ENCODE peak calls at places on chromosomes 2 and 18, in nine cellular contexts. Z is H9, F is sigmoid colon, W is A549, L is esophagus squamous epithelium, U is Calu3, R is tibial nerve, T is epithelial cell of esophagus, I is prostate gland. N is an unnamed sample.

GRCh38 chr2:73291093-73291460 is 2.3 kb downstream of the EGR4 start:
- DNase-seq in Z (peak), F (no peak), W (peak), L (no peak), U (peak), R (no peak), T (peak), I (no peak), N (no peak)

GRCh38 chr18:57275111-57275510 is 77.2 kb upstream of the ST8SIA3 start:
- DNase-seq in Z (no peak), F (no peak), W (no peak), L (no peak), U (no peak), R (no peak), T (no peak), I (no peak), N (no peak)

GRCh38 chr2:16666453-16666801 is 793 bp upstream of the CYRIA start:
- DNase-seq in Z (peak), F (no peak), W (no peak), L (no peak), U (no peak), R (no peak), T (no peak), I (no peak), N (no peak)

GRCh38 chr18:60943297-60943696 is 389.9 kb upstream of the CDH20 start:
- DNase-seq in Z (no peak), F (no peak), W (no peak), L (no peak), U (no peak), R (no peak), T (no peak), I (no peak), N (no peak)

GRCh38 chr2:47219970-47220369 is 64.9 kb upstream of the STPG4 start:
- DNase-seq in Z (no peak), F (peak), W (no peak), L (no peak), U (no peak), R (no peak), T (no peak), I (no peak), N (no peak)

GRCh38 chr18:44917184-44917864 is 236.6 kb downstream of the SETBP1 start:
- DNase-seq in Z (no peak), F (no peak), W (no peak), L (no peak), U (no peak), R (no peak), T (no peak), I (no peak), N (no peak)

GRCh38 chr2:241036397-241036963 is 38.1 kb downstream of the SNED1 start:
- DNase-seq in Z (peak), F (peak), W (no peak), L (no peak), U (peak), R (no peak), T (peak), I (no peak), N (no peak)

GRCh38 chr18:4107049-4107459 is 348.1 kb downstream of the DLGAP1 start:
- DNase-seq in Z (no peak), F (no peak), W (no peak), L (no peak), U (no peak), R (no peak), T (peak), I (no peak), N (no peak)

GRCh38 chr2:6773007-6773693 is 92.6 kb downstream of the CMPK2 start:
- DNase-seq in Z (peak), F (peak), W (peak), L (no peak), U (peak), R (peak), T (peak), I (peak), N (peak)

GRCh38 chr2:241503776-241504392 is 4.5 kb downstream of the STK25 start:
- DNase-seq in Z (no peak), F (no peak), W (no peak), L (no peak), U (no peak), R (no peak), T (no peak), I (no peak), N (no peak)

GRCh38 chr2:239380831-239381708 is 19.8 kb downstream of the HDAC4 start:
- DNase-seq in Z (no peak), F (peak), W (no peak), L (no peak), U (no peak), R (no peak), T (no peak), I (no peak), N (no peak)

GRCh38 chr2:46964835-46965560 is 49.4 kb upstream of the MCFD2 start:
- DNase-seq in Z (no peak), F (no peak), W (no peak), L (no peak), U (peak), R (no peak), T (peak), I (peak), N (no peak)

GRCh38 chr2:192195548-192196418 is 1.1 kb upstream of the TMEFF2 start:
- DNase-seq in Z (peak), F (peak), W (peak), L (no peak), U (peak), R (no peak), T (peak), I (no peak), N (no peak)

GRCh38 chr2:37350034-37350433 is 5.6 kb downstream of the QPCT start:
- DNase-seq in Z (no peak), F (no peak), W (no peak), L (no peak), U (peak), R (no peak), T (no peak), I (no peak), N (no peak)

GRCh38 chr2:113117594-113118262 is 9.7 kb upstream of the IL1RN start:
- DNase-seq in Z (no peak), F (no peak), W (no peak), L (peak), U (peak), R (no peak), T (peak), I (peak), N (no peak)

GRCh38 chr2:9418746-9419145 is 4.6 kb downstream of the ITGB1BP1 start:
- DNase-seq in Z (no peak), F (no peak), W (no peak), L (no peak), U (no peak), R (no peak), T (no peak), I (no peak), N (no peak)

GRCh38 chr2:182915369-182916326 is 49.2 kb upstream of the FRZB start:
- DNase-seq in Z (no peak), F (no peak), W (no peak), L (no peak), U (no peak), R (no peak), T (peak), I (no peak), N (no peak)

GRCh38 chr2:40256649-40257048 is 195.2 kb downstream of the SLC8A1 start:
- DNase-seq in Z (peak), F (no peak), W (peak), L (no peak), U (peak), R (no peak), T (peak), I (no peak), N (no peak)

DNA sequence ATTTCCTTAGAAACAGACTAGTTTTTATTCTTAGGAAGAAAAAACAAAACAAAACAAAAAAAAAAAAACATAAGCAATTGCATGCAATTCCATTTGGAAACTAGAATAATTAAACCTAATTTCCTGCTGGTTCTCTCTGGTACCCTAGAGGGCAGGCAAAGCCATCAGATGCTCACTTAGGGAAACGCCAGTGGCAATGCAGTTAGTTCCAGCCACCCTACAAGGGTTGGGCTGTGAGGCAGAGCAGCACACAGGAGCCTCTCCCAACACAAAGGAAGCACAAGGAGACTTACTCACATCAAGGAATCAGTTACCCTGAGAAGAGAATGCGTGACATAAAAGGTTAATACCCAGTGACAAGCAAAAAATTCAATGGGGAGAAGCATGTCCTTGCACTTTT is 28.8 kb downstream of the CCDC93 start:
- DNase-seq in Z (no peak), F (no peak), W (no peak), L (no peak), U (no peak), R (no peak), T (peak), I (no peak), N (no peak)
- TF ChIP-seq CTCF in Z (peak), F (no peak), W (no peak), L (no peak), U (no peak), R (no peak), T (peak), I (no peak), N (no peak)

GRCh38 chr2:12434609-12435008 is 282.1 kb upstream of the TRIB2 start:
- DNase-seq in Z (no peak), F (no peak), W (no peak), L (no peak), U (no peak), R (no peak), T (no peak), I (no peak), N (no peak)

GRCh38 chr2:12436483-12436882 is 280.3 kb upstream of the TRIB2 start:
- DNase-seq in Z (no peak), F (no peak), W (no peak), L (no peak), U (no peak), R (no peak), T (no peak), I (no peak), N (no peak)

GRCh38 chr2:12432985-12433640 is 283.6 kb upstream of the TRIB2 start:
- DNase-seq in Z (no peak), F (no peak), W (no peak), L (no peak), U (no peak), R (no peak), T (no peak), I (no peak), N (no peak)

GRCh38 chr2:12430036-12430795 is 286.5 kb upstream of the TRIB2 start:
- DNase-seq in Z (no peak), F (no peak), W (no peak), L (no peak), U (no peak), R (no peak), T (peak), I (no peak), N (no peak)

GRCh38 chr2:12433641-12433990 is 283.1 kb upstream of the TRIB2 start:
- DNase-seq in Z (no peak), F (no peak), W (no peak), L (no peak), U (peak), R (no peak), T (peak), I (no peak), N (no peak)
- TF ChIP-seq CTCF in Z (no peak), F (no peak), W (no peak), L (no peak), U (no peak), R (no peak), T (no peak), I (no peak), N (no peak)

GRCh38 chr18:63022429-63023022 is 297.0 kb downstream of the BCL2 start:
- DNase-seq in Z (peak), F (no peak), W (no peak), L (no peak), U (no peak), R (no peak), T (no peak), I (no peak), N (no peak)
- TF ChIP-seq CTCF in Z (peak), F (no peak), W (no peak), L (no peak), U (peak), R (no peak), T (peak), I (no peak), N (no peak)

GRCh38 chr2:162382283-162382682 is 38.4 kb downstream of the GCA start:
- DNase-seq in Z (no peak), F (no peak), W (no peak), L (no peak), U (no peak), R (no peak), T (no peak), I (no peak), N (no peak)
- TF ChIP-seq CTCF in Z (no peak), F (no peak), W (no peak), L (no peak), U (no peak), R (no peak), T (no peak), I (no peak), N (no peak)

GRCh38 chr2:61855178-61855523 is 1.3 kb upstream of the FAM161A start:
- DNase-seq in Z (no peak), F (no peak), W (no peak), L (no peak), U (peak), R (no peak), T (peak), I (peak), N (no peak)
- TF ChIP-seq CTCF in Z (no peak), F (no peak), W (no peak), L (no peak), U (no peak), R (no peak), T (no peak), I (no peak), N (no peak)

GRCh38 chr2:172200495-172201085 is 97.9 kb upstream of the DLX2 start:
- DNase-seq in Z (no peak), F (no peak), W (no peak), L (no peak), U (no peak), R (no peak), T (peak), I (no peak), N (peak)
- TF ChIP-seq CTCF in Z (peak), F (peak), W (peak), L (peak), U (no peak), R (no peak), T (peak), I (no peak), N (no peak)

GRCh38 chr2:130766711-130767407 is 11.5 kb downstream of the AMER3 start:
- DNase-seq in Z (no peak), F (no peak), W (no peak), L (no peak), U (no peak), R (no peak), T (no peak), I (no peak), N (no peak)

GRCh38 chr2:130766037-130766436 is 10.7 kb downstream of the AMER3 start:
- DNase-seq in Z (no peak), F (no peak), W (no peak), L (no peak), U (no peak), R (no peak), T (no peak), I (no peak), N (no peak)

GRCh38 chr2:130769343-130769907 is 14.1 kb downstream of the AMER3 start:
- DNase-seq in Z (no peak), F (no peak), W (no peak), L (no peak), U (no peak), R (no peak), T (no peak), I (no peak), N (no peak)

GRCh38 chr2:130767408-130767775 is 12.1 kb downstream of the AMER3 start:
- DNase-seq in Z (no peak), F (no peak), W (no peak), L (no peak), U (no peak), R (no peak), T (no peak), I (no peak), N (no peak)

DNA sequence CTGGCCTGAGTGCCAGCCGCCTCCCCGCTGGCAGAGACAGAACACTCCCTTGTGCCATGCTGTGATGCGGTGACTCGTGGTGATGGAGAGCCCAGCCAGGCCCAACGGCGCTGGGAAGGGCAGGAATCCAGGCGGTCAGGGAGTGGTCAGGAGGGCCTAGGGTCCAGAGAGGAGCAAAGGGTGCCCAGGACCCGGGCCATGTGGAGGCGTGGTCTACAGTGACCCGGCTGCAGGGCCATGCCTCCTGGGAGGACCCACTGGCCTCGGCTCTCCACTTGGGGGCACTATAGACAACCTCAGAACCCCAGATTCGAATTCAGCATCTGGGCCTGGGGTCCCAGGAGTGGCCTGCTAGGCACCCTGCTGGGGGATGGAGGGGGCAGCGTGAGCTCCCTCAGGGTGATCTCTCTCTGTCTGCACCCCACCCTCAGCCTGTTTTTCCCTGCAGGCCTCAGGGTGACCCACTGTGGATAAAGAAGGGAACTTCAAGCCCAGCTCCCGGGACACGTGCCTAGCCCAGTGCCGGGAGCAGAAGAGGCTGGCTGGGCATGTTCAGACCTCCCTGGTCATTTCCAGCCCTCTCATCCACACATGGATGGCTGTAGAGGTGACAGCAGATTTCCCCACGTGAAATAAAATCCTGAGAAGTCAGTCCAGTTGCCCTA is 13.0 kb downstream of the AMER3 start:
- DNase-seq in Z (no peak), F (no peak), W (no peak), L (no peak), U (no peak), R (no peak), T (no peak), I (no peak), N (no peak)
- TF ChIP-seq CTCF in Z (peak), F (no peak), W (peak), L (no peak), U (no peak), R (no peak), T (no peak), I (no peak), N (no peak)

GRCh38 chr2:3110555-3110954 is 267.1 kb downstream of the EIPR1 start:
- DNase-seq in Z (no peak), F (no peak), W (no peak), L (no peak), U (no peak), R (no peak), T (no peak), I (no peak), N (no peak)

GRCh38 chr2:3108105-3108504 is 269.5 kb downstream of the EIPR1 start:
- DNase-seq in Z (peak), F (peak), W (no peak), L (no peak), U (no peak), R (no peak), T (no peak), I (no peak), N (no peak)

GRCh38 chr2:3108710-3109702 is 268.6 kb downstream of the EIPR1 start:
- DNase-seq in Z (peak), F (peak), W (no peak), L (no peak), U (no peak), R (no peak), T (no peak), I (no peak), N (no peak)

GRCh38 chr2:3105814-3106569 is 271.6 kb downstream of the EIPR1 start:
- DNase-seq in Z (peak), F (no peak), W (no peak), L (no peak), U (no peak), R (no peak), T (no peak), I (no peak), N (no peak)

GRCh38 chr2:3107567-3107966 is 270.1 kb downstream of the EIPR1 start:
- DNase-seq in Z (peak), F (peak), W (no peak), L (no peak), U (no peak), R (no peak), T (no peak), I (no peak), N (no peak)
- TF ChIP-seq CTCF in Z (peak), F (no peak), W (no peak), L (no peak), U (no peak), R (no peak), T (no peak), I (no peak), N (no peak)

DNA sequence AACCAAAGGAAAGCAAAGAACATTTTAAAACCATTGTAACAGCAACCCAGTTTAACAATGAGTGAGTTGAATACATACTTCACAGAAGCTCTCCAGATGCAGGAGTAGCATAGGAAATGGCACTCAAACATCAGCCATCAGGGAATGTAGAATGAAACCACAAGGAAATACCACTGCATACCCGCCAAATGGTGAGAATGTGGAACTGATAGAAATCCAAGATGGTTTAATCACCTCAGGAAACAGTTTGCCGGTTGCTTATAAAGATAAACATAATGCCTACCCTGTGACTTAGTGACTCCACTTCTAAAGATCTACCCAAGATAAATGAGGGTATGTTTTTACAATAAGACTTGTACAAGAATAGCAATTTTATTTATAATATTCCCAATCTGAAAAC is 132.0 kb downstream of the GALNT1 start:
- DNase-seq in Z (no peak), F (no peak), W (no peak), L (no peak), U (no peak), R (no peak), T (no peak), I (no peak), N (no peak)
- TF ChIP-seq CTCF in Z (no peak), F (no peak), W (no peak), L (no peak), U (no peak), R (no peak), T (no peak), I (no peak), N (no peak)

GRCh38 chr2:65434592-65435241 is 2.3 kb upstream of the SPRED2 start:
- DNase-seq in Z (no peak), F (no peak), W (no peak), L (no peak), U (no peak), R (no peak), T (no peak), I (no peak), N (no peak)

GRCh38 chr2:65429799-65430514 is 2.4 kb downstream of the SPRED2 start:
- DNase-seq in Z (no peak), F (no peak), W (no peak), L (no peak), U (no peak), R (no peak), T (no peak), I (peak), N (no peak)

GRCh38 chr2:65432227-65433190 is at the start of gene SPRED2:
- DNase-seq in Z (peak), F (peak), W (peak), L (peak), U (peak), R (peak), T (peak), I (peak), N (peak)

GRCh38 chr2:65430515-65431416 is 1.6 kb downstream of the SPRED2 start:
- DNase-seq in Z (peak), F (peak), W (peak), L (no peak), U (peak), R (peak), T (peak), I (peak), N (peak)

GRCh38 chr2:65431417-65432226 is 777 bp downstream of the SPRED2 start:
- DNase-seq in Z (peak), F (peak), W (no peak), L (no peak), U (peak), R (peak), T (peak), I (peak), N (no peak)
- TF ChIP-seq CTCF in Z (no peak), F (no peak), W (no peak), L (no peak), U (no peak), R (no peak), T (no peak), I (no peak), N (no peak)

N was measured in omental fat pad.